ENCODE peak calls at places on chromosomes 1 and 21, in five cellular contexts. One of them, this sample, is unnamed.

GRCh38 chr1:53573522-53573921 is 114.3 kb downstream of the DMRTB1 start:
- DNase-seq in GDM1: no peak
- DNase-seq in erythroblast: no peak
- DNase-seq in choroid plexus epithelial cell: no peak
- DNase-seq in activated CD4-positive, CD25-positive, alpha-beta regulatory T cell: no peak
- DNase-seq in this sample: peak

GRCh38 chr1:173255214-173255813 is 48.2 kb upstream of the TNFSF4 start:
- DNase-seq in GDM1: peak
- DNase-seq in erythroblast: peak
- DNase-seq in choroid plexus epithelial cell: peak
- DNase-seq in activated CD4-positive, CD25-positive, alpha-beta regulatory T cell: no peak
- DNase-seq in this sample: no peak

GRCh38 chr1:99590578-99591209 is 55.2 kb upstream of the PALMD start:
- DNase-seq in GDM1: no peak
- DNase-seq in erythroblast: no peak
- DNase-seq in choroid plexus epithelial cell: peak
- DNase-seq in activated CD4-positive, CD25-positive, alpha-beta regulatory T cell: no peak
- DNase-seq in this sample: no peak

GRCh38 chr1:63915121-63915520 is 141.3 kb downstream of the ROR1 start:
- DNase-seq in GDM1: peak
- DNase-seq in erythroblast: no peak
- DNase-seq in choroid plexus epithelial cell: peak
- DNase-seq in activated CD4-positive, CD25-positive, alpha-beta regulatory T cell: no peak
- DNase-seq in this sample: no peak

GRCh38 chr1:163315773-163316374 is 5.9 kb upstream of the NUF2 start:
- DNase-seq in GDM1: no peak
- DNase-seq in erythroblast: peak
- DNase-seq in choroid plexus epithelial cell: peak
- DNase-seq in activated CD4-positive, CD25-positive, alpha-beta regulatory T cell: no peak
- DNase-seq in this sample: no peak

GRCh38 chr1:11518016-11518670 is 39.2 kb downstream of the DISP3 start:
- DNase-seq in GDM1: no peak
- DNase-seq in erythroblast: no peak
- DNase-seq in choroid plexus epithelial cell: no peak
- DNase-seq in activated CD4-positive, CD25-positive, alpha-beta regulatory T cell: no peak
- DNase-seq in this sample: peak

GRCh38 chr1:202173993-202174392 is 13.6 kb upstream of the PTPN7 start:
- DNase-seq in GDM1: no peak
- DNase-seq in erythroblast: no peak
- DNase-seq in choroid plexus epithelial cell: no peak
- DNase-seq in activated CD4-positive, CD25-positive, alpha-beta regulatory T cell: no peak
- DNase-seq in this sample: no peak

GRCh38 chr1:12442217-12442616 is 175.8 kb downstream of the DHRS3 start:
- DNase-seq in GDM1: no peak
- DNase-seq in erythroblast: no peak
- DNase-seq in choroid plexus epithelial cell: no peak
- DNase-seq in activated CD4-positive, CD25-positive, alpha-beta regulatory T cell: no peak
- DNase-seq in this sample: no peak

GRCh38 chr1:50620680-50621329 is 197.6 kb upstream of the DMRTA2 start:
- DNase-seq in GDM1: no peak
- DNase-seq in erythroblast: peak
- DNase-seq in choroid plexus epithelial cell: peak
- DNase-seq in activated CD4-positive, CD25-positive, alpha-beta regulatory T cell: no peak
- DNase-seq in this sample: no peak

GRCh38 chr1:42922687-42923366 is 35.8 kb downstream of the SLC2A1 start:
- DNase-seq in GDM1: peak
- DNase-seq in erythroblast: peak
- DNase-seq in choroid plexus epithelial cell: peak
- DNase-seq in activated CD4-positive, CD25-positive, alpha-beta regulatory T cell: peak
- DNase-seq in this sample: no peak

GRCh38 chr1:94970783-94971182 is 43.9 kb upstream of the CNN3 start:
- DNase-seq in GDM1: no peak
- DNase-seq in erythroblast: no peak
- DNase-seq in choroid plexus epithelial cell: peak
- DNase-seq in activated CD4-positive, CD25-positive, alpha-beta regulatory T cell: no peak
- DNase-seq in this sample: no peak

GRCh38 chr1:54488065-54488750 is 59.8 kb upstream of the ACOT11 start:
- DNase-seq in GDM1: peak
- DNase-seq in erythroblast: peak
- DNase-seq in choroid plexus epithelial cell: peak
- DNase-seq in activated CD4-positive, CD25-positive, alpha-beta regulatory T cell: peak
- DNase-seq in this sample: peak

GRCh38 chr1:97252925-97253324 is 531.3 kb downstream of the PTBP2 start:
- DNase-seq in GDM1: no peak
- DNase-seq in erythroblast: no peak
- DNase-seq in choroid plexus epithelial cell: no peak
- DNase-seq in activated CD4-positive, CD25-positive, alpha-beta regulatory T cell: no peak
- DNase-seq in this sample: no peak

GRCh38 chr1:68204965-68205630 is 27.2 kb downstream of the WLS start:
- DNase-seq in GDM1: no peak
- DNase-seq in erythroblast: no peak
- DNase-seq in choroid plexus epithelial cell: no peak
- DNase-seq in activated CD4-positive, CD25-positive, alpha-beta regulatory T cell: no peak
- DNase-seq in this sample: no peak

GRCh38 chr1:170204121-170204520 is 58.4 kb downstream of the NTMT2 start:
- DNase-seq in GDM1: no peak
- DNase-seq in erythroblast: no peak
- DNase-seq in choroid plexus epithelial cell: no peak
- DNase-seq in activated CD4-positive, CD25-positive, alpha-beta regulatory T cell: no peak
- DNase-seq in this sample: no peak

GRCh38 chr1:74412244-74412643 is 100.2 kb downstream of the LRRC53 start:
- DNase-seq in GDM1: no peak
- DNase-seq in erythroblast: no peak
- DNase-seq in choroid plexus epithelial cell: no peak
- DNase-seq in activated CD4-positive, CD25-positive, alpha-beta regulatory T cell: no peak
- DNase-seq in this sample: no peak

GRCh38 chr1:172286629-172287076 is 133.8 kb upstream of the C1orf105 start:
- DNase-seq in GDM1: no peak
- DNase-seq in erythroblast: no peak
- DNase-seq in choroid plexus epithelial cell: peak
- DNase-seq in activated CD4-positive, CD25-positive, alpha-beta regulatory T cell: no peak
- DNase-seq in this sample: peak

GRCh38 chr1:19390166-19390850 is 78.2 kb downstream of the SLC66A1 start:
- DNase-seq in GDM1: no peak
- DNase-seq in erythroblast: no peak
- DNase-seq in choroid plexus epithelial cell: peak
- DNase-seq in activated CD4-positive, CD25-positive, alpha-beta regulatory T cell: no peak
- DNase-seq in this sample: no peak

GRCh38 chr21:43195131-43196021 is 26.6 kb downstream of the CRYAA start:
- DNase-seq in GDM1: no peak
- DNase-seq in erythroblast: no peak
- DNase-seq in choroid plexus epithelial cell: peak
- DNase-seq in activated CD4-positive, CD25-positive, alpha-beta regulatory T cell: no peak
- DNase-seq in this sample: peak

GRCh38 chr1:184593612-184594011 is 161.0 kb downstream of the EDEM3 start:
- DNase-seq in GDM1: no peak
- DNase-seq in erythroblast: no peak
- DNase-seq in choroid plexus epithelial cell: no peak
- DNase-seq in activated CD4-positive, CD25-positive, alpha-beta regulatory T cell: no peak
- DNase-seq in this sample: no peak

GRCh38 chr1:47725000-47725731 is 272.0 kb downstream of the TRABD2B start:
- DNase-seq in GDM1: no peak
- DNase-seq in erythroblast: no peak
- DNase-seq in choroid plexus epithelial cell: peak
- DNase-seq in activated CD4-positive, CD25-positive, alpha-beta regulatory T cell: no peak
- DNase-seq in this sample: peak

This sample was measured in posterior vena cava.